ENCODE peak calls at places on chromosomes 4 and X, in nine cellular contexts. X, G, R, C, W, U, B, S and Z are unnamed samples.
A peak's percentile ranks its signal among the peaks of the same experiment; 100 is the strongest.

GRCh38 chrX:154797006-154797405 is 8.3 kb downstream of the MPP1 start:
- DNase-seq in S (no peak), X (no peak), R (peak; percentile 2), W (no peak), G (no peak), U (no peak), C (no peak), B (no peak), Z (peak; percentile 27)

GRCh38 chr4:2064276-2064991 is 5.3 kb downstream of the NAT8L start:
- DNase-seq in R (no peak), X (no peak), G (no peak), B (no peak), W (no peak), U (peak; percentile 44), C (peak; percentile 9), S (no peak), Z (no peak)

GRCh38 chr4:166144607-166145006 is 271.6 kb downstream of the TLL1 start:
- DNase-seq in S (no peak), U (no peak), W (peak; percentile 45), B (no peak), X (no peak), R (no peak), C (no peak), G (no peak), Z (no peak)

GRCh38 chr4:150265806-150266205 is 187.6 kb downstream of the DCLK2 start:
- DNase-seq in W (no peak), U (no peak), G (no peak), R (no peak), S (no peak), X (no peak), C (no peak), B (peak; percentile 28), Z (no peak)

GRCh38 chrX:952816-953215 is 259.6 kb downstream of the CRLF2 start:
- DNase-seq in C (no peak), U (no peak), B (no peak), S (no peak), G (no peak), R (no peak), X (no peak), W (no peak), Z (no peak)

GRCh38 chr4:154073107-154073817 is 284.4 kb upstream of the SFRP2 start:
- DNase-seq in X (no peak), U (no peak), R (peak; percentile 69), G (no peak), B (peak; percentile 64), C (no peak), W (peak; percentile 28), S (no peak), Z (peak; percentile 76)

GRCh38 chrX:150961631-150962030 is 21.5 kb upstream of the HMGB3 start:
- DNase-seq in X (no peak), U (no peak), B (no peak), C (no peak), R (no peak), G (no peak), S (no peak), W (no peak), Z (no peak)

GRCh38 chr4:173332021-173332487 is 2.1 kb downstream of the HMGB2 start:
- DNase-seq in R (peak; percentile 25), S (no peak), B (peak; percentile 50), U (no peak), W (peak; percentile 27), X (no peak), G (no peak), C (no peak), Z (peak; percentile 44)

GRCh38 chr4:89486042-89486441 is 178.4 kb upstream of the GPRIN3 start:
- DNase-seq in C (no peak), R (peak; percentile 23), X (peak; percentile 30), U (no peak), G (no peak), B (peak; percentile 42), S (no peak), W (peak; percentile 71), Z (peak; percentile 48)

GRCh38 chr4:182593864-182594263 is 323.3 kb downstream of the DCTD start:
- DNase-seq in U (no peak), B (peak; percentile 26), C (no peak), X (no peak), G (no peak), R (no peak), W (peak; percentile 77), S (no peak), Z (no peak)

GRCh38 chr4:44493924-44494323 is 45.3 kb upstream of the KCTD8 start:
- DNase-seq in U (no peak), G (no peak), B (peak; percentile 1), W (peak; percentile 18), X (no peak), R (peak; percentile 17), S (no peak), C (no peak), Z (peak; percentile 50)

GRCh38 chrX:5979338-5979737 is 249.3 kb downstream of the NLGN4X start:
- DNase-seq in X (no peak), S (no peak), C (no peak), B (no peak), W (no peak), R (no peak), U (no peak), G (no peak), Z (no peak)

GRCh38 chr4:184444953-184445309 is 29.4 kb downstream of the IRF2 start:
- DNase-seq in U (peak; percentile 59), G (no peak), W (no peak), R (no peak), S (no peak), B (no peak), C (no peak), X (no peak), Z (no peak)

DNA sequence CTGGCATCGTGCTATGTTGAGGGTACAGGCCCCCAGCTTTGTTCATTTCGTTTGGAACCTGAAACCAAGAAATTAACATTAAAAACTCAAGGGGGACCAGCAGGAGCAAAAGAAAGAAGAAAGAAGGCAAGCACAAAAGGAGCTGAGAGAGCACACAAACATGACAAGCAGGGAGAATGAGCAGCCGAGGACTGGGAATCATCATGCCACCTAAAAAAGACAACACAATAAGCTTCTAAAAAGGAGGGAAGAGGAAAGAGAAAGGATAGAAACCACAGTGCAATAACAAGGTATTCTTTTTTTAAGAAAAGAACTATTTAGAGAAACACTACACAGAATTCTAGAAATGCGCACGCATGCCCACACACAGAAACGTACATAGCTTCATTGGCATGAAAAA is 103.2 kb upstream of the FAM9B start:
- DNase-seq in C (no peak), R (no peak), U (no peak), B (no peak), S (no peak), W (no peak), G (no peak), X (no peak), Z (no peak)
- TF ChIP-seq CTCF in C (no peak), R (no peak), U (no peak), B (no peak), S (no peak), W (no peak), G (no peak), X (no peak), Z (no peak)

GRCh38 chr4:144347116-144347515 is 206.6 kb upstream of the GYPA start:
- DNase-seq in B (no peak), X (no peak), W (no peak), S (no peak), U (no peak), C (no peak), R (no peak), G (no peak), Z (no peak)
- TF ChIP-seq CTCF in B (no peak), X (no peak), W (no peak), S (no peak), U (no peak), C (no peak), R (no peak), G (no peak), Z (no peak)

DNA sequence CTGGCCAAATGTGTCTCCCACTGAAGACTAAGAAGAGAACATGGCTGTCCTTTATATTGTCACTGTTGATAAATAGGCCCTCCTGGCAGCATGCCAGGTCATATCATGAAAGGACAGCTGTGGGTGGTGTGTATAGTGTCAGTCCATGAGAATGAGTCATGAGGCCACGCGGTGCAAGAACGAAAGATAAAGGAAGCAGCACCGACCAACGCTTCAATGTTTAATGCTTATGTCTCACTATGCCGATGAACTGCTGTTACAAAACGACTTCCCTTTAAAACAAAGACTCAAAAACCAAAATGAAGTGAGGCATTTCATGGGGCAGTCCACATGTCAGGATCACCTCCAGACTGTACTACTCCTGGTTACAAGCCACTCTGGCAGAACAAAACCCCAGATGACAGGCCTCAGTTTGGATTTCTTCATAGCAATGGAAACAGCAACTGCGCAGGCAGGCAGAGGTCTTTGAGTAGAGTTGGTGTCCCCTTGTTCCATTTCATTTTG is 5.2 kb upstream of the TCEANC start:
- DNase-seq in G (peak; percentile 85), X (no peak), R (no peak), B (no peak), U (peak; percentile 69), C (peak; percentile 20), W (peak; percentile 64), S (no peak), Z (peak; percentile 52)
- TF ChIP-seq CTCF in G (no peak), X (no peak), R (no peak), B (no peak), U (no peak), C (no peak), W (no peak), S (no peak), Z (no peak)

DNA sequence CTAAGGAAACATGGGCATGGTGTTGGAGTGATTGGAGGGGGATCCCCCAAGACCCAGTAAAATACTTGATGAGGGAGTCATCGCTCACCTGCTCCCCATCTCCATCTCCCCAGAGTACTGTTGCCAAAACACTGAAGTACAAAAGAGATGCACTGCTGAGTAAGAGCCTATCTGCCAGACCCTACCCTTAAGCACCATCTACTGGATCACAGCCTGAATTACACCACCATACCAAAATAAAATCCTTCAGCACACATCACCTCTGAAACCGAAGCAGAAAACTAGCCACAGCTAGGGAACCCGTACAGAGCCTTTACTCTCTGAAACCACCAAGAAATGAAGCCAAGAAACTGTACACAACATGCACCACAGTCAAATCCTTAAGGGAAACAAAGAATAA is 466.3 kb upstream of the ACTRT1 start:
- DNase-seq in C (no peak), S (no peak), U (no peak), B (no peak), G (no peak), X (no peak), W (no peak), R (peak; percentile 33), Z (peak; percentile 42)
- TF ChIP-seq CTCF in C (no peak), S (no peak), U (no peak), B (no peak), G (peak; percentile 66), X (no peak), W (no peak), R (peak; percentile 63), Z (peak; percentile 64)